ENCODE peak calls at places on chromosomes 16 and 17, in four cellular contexts. F, I, H and R are unnamed samples.

GRCh38 chr17:82528484-82529265 is 9.1 kb downstream of the FOXK2 start:
- DNase-seq in H (peak; percentile 50), F (no peak), I (no peak), R (peak; percentile 66)

GRCh38 chr17:17555151-17555550 is 36.4 kb downstream of the PEMT start:
- DNase-seq in H (no peak), I (no peak), F (no peak), R (no peak)

GRCh38 chr16:28845173-28846079 is 722 bp downstream of the TUFM start:
- DNase-seq in H (peak; percentile 18), F (peak; percentile 66), I (no peak), R (no peak)

GRCh38 chr17:64295146-64295545 is 32.1 kb upstream of the TEX2 start:
- DNase-seq in H (no peak), F (no peak), I (no peak), R (no peak)

GRCh38 chr17:20225162-20226115 is 216.3 kb downstream of the SPECC1 start:
- DNase-seq in H (no peak), I (peak; percentile 1), F (no peak), R (peak; percentile 7)

GRCh38 chr17:7611635-7612293 is 2.9 kb downstream of the FXR2 start:
- DNase-seq in F (no peak), I (peak; percentile 21), H (no peak), R (no peak)

GRCh38 chr16:75099738-75100615 is 16.6 kb downstream of the LDHD start:
- DNase-seq in I (no peak), F (no peak), H (no peak), R (no peak)

GRCh38 chr17:75754378-75755204 is 10.4 kb downstream of the GALK1 start:
- DNase-seq in F (no peak), I (no peak), H (no peak), R (no peak)

GRCh38 chr16:82197540-82198240 is 27.7 kb upstream of the MPHOSPH6 start:
- DNase-seq in F (no peak), I (no peak), H (no peak), R (no peak)

GRCh38 chr17:3960764-3961163 is 3.5 kb downstream of the ATP2A3 start:
- DNase-seq in I (no peak), H (no peak), F (no peak), R (peak; percentile 78)

GRCh38 chr16:85490971-85491771 is 122.0 kb upstream of the GSE1 start:
- DNase-seq in F (peak; percentile 16), I (no peak), H (no peak), R (no peak)
- TF ChIP-seq CTCF in F (peak; percentile 73), I (peak; percentile 43), H (peak; percentile 78), R (peak; percentile 8)

DNA sequence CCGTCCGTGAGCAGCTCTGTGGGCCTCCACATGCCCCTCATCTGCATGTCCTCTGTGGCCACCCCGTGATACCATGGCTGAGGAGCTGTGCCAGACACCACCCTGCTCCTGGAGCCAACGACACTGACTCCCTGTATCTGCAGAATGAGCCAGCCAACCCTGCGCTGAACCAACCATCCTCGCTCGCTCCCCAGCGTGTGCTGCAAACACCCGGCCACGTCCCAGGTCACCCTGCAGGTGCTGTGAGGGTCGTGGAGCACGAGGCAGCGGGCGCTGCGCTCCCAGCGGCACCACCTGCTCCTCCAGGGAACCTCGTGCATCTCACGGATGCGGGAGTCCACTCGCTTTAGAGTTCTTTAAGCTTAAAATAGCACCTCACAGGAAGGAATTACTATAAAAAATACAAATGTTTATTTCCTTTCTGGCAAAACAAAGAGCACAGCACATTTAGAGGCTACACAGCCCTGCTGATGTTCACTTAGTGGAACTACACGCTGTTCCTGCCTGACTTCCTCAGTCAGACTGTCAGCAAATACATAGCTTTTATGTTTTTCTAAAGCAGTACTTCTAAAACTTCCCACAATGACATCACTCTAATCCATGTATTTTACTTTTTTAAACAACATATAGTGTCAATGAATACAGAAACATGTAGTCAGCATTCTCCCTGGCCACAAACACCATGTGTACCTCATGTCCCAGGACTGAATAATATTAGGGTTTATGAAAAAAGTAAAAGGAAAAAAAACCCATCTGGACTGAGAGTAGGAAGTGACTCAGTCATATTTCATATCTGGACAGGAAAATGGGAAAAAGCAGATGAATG is 43.5 kb downstream of the MAP1LC3B start:
- DNase-seq in I (peak; percentile 82), H (peak; percentile 80), F (no peak), R (peak; percentile 91)
- H3K4me3 ChIP-seq in I (peak overlapping the region; percentile 42), H (no peak overlapping the region), F (no peak overlapping the region), R (peak overlapping the region; percentile 23)

DNA sequence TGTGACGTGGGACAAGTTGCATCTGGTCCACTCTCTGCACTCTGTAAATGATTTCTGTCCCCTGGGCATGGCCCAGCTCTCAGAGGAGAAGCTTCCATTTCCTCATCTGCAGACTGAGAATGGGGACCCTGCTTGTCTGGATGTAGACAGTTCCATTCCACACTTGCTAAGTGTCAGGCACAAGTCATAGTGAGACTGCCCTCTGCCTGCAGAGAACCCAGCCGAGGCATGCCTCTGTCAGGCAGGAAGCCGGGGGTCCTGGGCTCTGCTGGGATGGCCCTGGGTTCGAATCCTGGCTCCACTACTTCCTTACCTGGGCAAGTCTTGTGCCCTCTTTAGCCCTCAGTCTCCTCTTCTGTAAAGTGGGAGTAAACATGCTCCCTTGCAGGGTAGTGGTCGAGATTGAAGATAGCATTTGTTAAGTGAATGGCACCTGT is 4.1 kb downstream of the MAP2K3 start:
- DNase-seq in H (no peak), I (no peak), F (no peak), R (peak; percentile 30)
- TF ChIP-seq CTCF in H (peak; percentile 1), I (no peak), F (peak; percentile 17), R (peak; percentile 3)

GRCh38 chr16:4694664-4695451 is 1.5 kb downstream of the NUDT16L1 start:
- DNase-seq in F (no peak), H (no peak), I (peak; percentile 9), R (peak; percentile 66)
- H3K4me3 ChIP-seq in F (peak overlapping the region; percentile 95), H (peak overlapping the region; percentile 76), I (peak overlapping the region; percentile 95), R (peak overlapping the region; percentile 86)